ENCODE peak calls at places on chromosomes 11 and 22, in eight cellular contexts. K, L, V, N, S, R, W and A are unnamed samples.

GRCh38 chr11:114773541-114774338 is 95.4 kb downstream of the NXPE2 start:
- DNase-seq in K (no peak), L (no peak), V (no peak), N (no peak), S (no peak), R (no peak), W (no peak), A (no peak)

GRCh38 chr11:134654161-134654915 is 242.3 kb upstream of the B3GAT1 start:
- DNase-seq in K (peak; percentile 54), L (peak; percentile 10), V (no peak), N (no peak), S (no peak), R (peak; percentile 33), W (peak; percentile 35), A (no peak)

GRCh38 chr22:44382461-44383038 is 69.8 kb upstream of the SHISAL1 start:
- DNase-seq in K (no peak), L (no peak), V (no peak), N (no peak), S (no peak), R (no peak), W (no peak), A (no peak)

GRCh38 chr11:70483077-70483861 is 84.9 kb downstream of the CTTN start:
- DNase-seq in K (no peak), L (no peak), V (no peak), N (no peak), S (no peak), R (no peak), W (no peak), A (peak; percentile 20)

GRCh38 chr22:38941488-38941987 is 15.9 kb upstream of the APOBEC3A start:
- DNase-seq in K (no peak), L (no peak), V (no peak), N (no peak), S (no peak), R (peak; percentile 46), W (peak; percentile 31), A (no peak)

GRCh38 chr22:28440517-28441366 is 238.9 kb downstream of the TTC28 start:
- DNase-seq in K (no peak), L (no peak), V (peak; percentile 65), N (peak; percentile 39), S (no peak), R (no peak), W (no peak), A (no peak)

GRCh38 chr11:111047376-111047775 is 198.1 kb upstream of the POU2AF2 start:
- DNase-seq in K (no peak), L (no peak), V (no peak), N (no peak), S (no peak), R (no peak), W (no peak), A (no peak)

GRCh38 chr11:18540207-18541009 is 13.7 kb upstream of the TSG101 start:
- DNase-seq in K (peak; percentile 64), L (no peak), V (peak; percentile 53), N (no peak), S (no peak), R (no peak), W (peak; percentile 14), A (peak; percentile 40)

GRCh38 chr11:110921742-110922200 is 209.5 kb upstream of the ARHGAP20 start:
- DNase-seq in K (no peak), L (no peak), V (no peak), N (no peak), S (peak; percentile 60), R (no peak), W (no peak), A (no peak)

GRCh38 chr11:128210148-128210940 is 377.0 kb downstream of the ETS1 start:
- DNase-seq in K (no peak), L (peak; percentile 53), V (peak; percentile 81), N (peak; percentile 93), S (peak; percentile 49), R (no peak), W (no peak), A (peak; percentile 94)

GRCh38 chr11:11416502-11416901 is 63.5 kb upstream of the CSNK2A3 start:
- DNase-seq in K (no peak), L (no peak), V (no peak), N (no peak), S (no peak), R (peak; percentile 13), W (no peak), A (no peak)

GRCh38 chr11:128346808-128347207 is 240.6 kb downstream of the ETS1 start:
- DNase-seq in K (no peak), L (no peak), V (no peak), N (no peak), S (no peak), R (no peak), W (no peak), A (peak; percentile 71)

GRCh38 chr11:82765466-82766034 is 31.9 kb upstream of the FAM181B start:
- DNase-seq in K (no peak), L (no peak), V (peak; percentile 8), N (no peak), S (no peak), R (peak; percentile 40), W (peak; percentile 31), A (no peak)

GRCh38 chr11:32225491-32226285 is 134.8 kb downstream of the RCN1 start:
- DNase-seq in K (no peak), L (no peak), V (no peak), N (no peak), S (no peak), R (no peak), W (no peak), A (no peak)

GRCh38 chr22:44218071-44218470 is 37.3 kb downstream of the PARVG start:
- DNase-seq in K (no peak), L (no peak), V (no peak), N (no peak), S (no peak), R (no peak), W (no peak), A (no peak)

GRCh38 chr11:1671658-1672057 is 25.3 kb upstream of the KRTAP5-6 start:
- DNase-seq in K (no peak), L (no peak), V (no peak), N (no peak), S (no peak), R (no peak), W (no peak), A (no peak)